ENCODE peak calls at places on chromosomes 3 and 15, in nine cellular contexts. E is heart left ventricle; Q is vagina; R is tibial nerve; X is gastrocnemius medialis; L is CD8-positive, alpha-beta T cell; U is tibial artery; M is CD4-positive, alpha-beta memory T cell; V is ovary. A is an unnamed sample. For H3K4me1, the result is how much of the 10 kb centered on the place peaks cover.

GRCh38 chr15:81118361-81118760 is 15.7 kb upstream of the CFAP161 start:
- DNase-seq in E (no peak), Q (no peak), R (no peak), X (no peak), L (no peak), U (no peak), M (no peak), V (no peak), A (no peak)

GRCh38 chr3:13656584-13657301 is 107.8 kb downstream of the FBLN2 start:
- DNase-seq in E (no peak), Q (no peak), R (no peak), X (no peak), L (no peak), U (no peak), M (no peak), V (no peak), A (no peak)

GRCh38 chr15:77531191-77532000 is 101.3 kb downstream of the LINGO1 start:
- DNase-seq in E (peak), Q (no peak), R (no peak), X (no peak), L (no peak), U (peak), M (no peak), V (peak), A (no peak)

GRCh38 chr3:20326537-20326936 is 140.5 kb upstream of the SGO1 start:
- DNase-seq in E (no peak), Q (no peak), R (no peak), X (no peak), L (no peak), U (no peak), M (no peak), V (no peak), A (no peak)

GRCh38 chr3:52563984-52564383 is 27.6 kb downstream of the UQCC5 start:
- DNase-seq in E (no peak), Q (no peak), R (no peak), X (no peak), L (no peak), U (no peak), M (no peak), V (no peak), A (no peak)

GRCh38 chr3:187989458-187990153 is 164.4 kb upstream of the LPP start:
- DNase-seq in E (no peak), Q (no peak), R (no peak), X (no peak), L (no peak), U (no peak), M (no peak), V (no peak), A (no peak)

GRCh38 chr3:110376119-110376518 is 695.5 kb upstream of the NECTIN3 start:
- DNase-seq in E (no peak), Q (no peak), R (no peak), X (no peak), L (no peak), U (no peak), M (no peak), V (no peak), A (no peak)

GRCh38 chr3:117303446-117303845 is 593.9 kb downstream of the TUSC7 start:
- DNase-seq in E (no peak), Q (no peak), R (no peak), X (no peak), L (no peak), U (no peak), M (no peak), V (no peak), A (no peak)

GRCh38 chr3:11944052-11944673 is 60.0 kb upstream of the SYN2 start:
- DNase-seq in E (no peak), Q (no peak), R (no peak), X (no peak), L (no peak), U (no peak), M (no peak), V (no peak), A (no peak)

GRCh38 chr15:53833134-53833624 is 73.7 kb upstream of the WDR72 start:
- DNase-seq in E (no peak), Q (no peak), R (no peak), X (no peak), L (no peak), U (peak), M (no peak), V (no peak), A (no peak)

GRCh38 chr3:71511037-71511436 is 72.5 kb downstream of the FOXP1 start:
- DNase-seq in E (no peak), Q (no peak), R (no peak), X (no peak), L (no peak), U (no peak), M (no peak), V (no peak), A (no peak)

GRCh38 chr3:52633786-52634185 is 51.9 kb downstream of the PBRM1 start:
- DNase-seq in E (no peak), Q (no peak), R (no peak), X (no peak), L (no peak), U (no peak), M (no peak), V (no peak), A (no peak)

GRCh38 chr3:152307829-152308474 is 39.2 kb downstream of the MBNL1 start:
- DNase-seq in E (no peak), Q (no peak), R (no peak), X (no peak), L (no peak), U (no peak), M (no peak), V (no peak), A (no peak)

GRCh38 chr3:156533205-156533604 is 21.7 kb downstream of the SSR3 start:
- DNase-seq in E (no peak), Q (no peak), R (no peak), X (peak), L (no peak), U (no peak), M (no peak), V (no peak), A (no peak)

GRCh38 chr3:525415-525814 is 328.9 kb downstream of the CHL1 start:
- DNase-seq in E (no peak), Q (no peak), R (no peak), X (no peak), L (no peak), U (no peak), M (no peak), V (no peak), A (no peak)

GRCh38 chr3:124621498-124621897 is 108.8 kb upstream of the UMPS start:
- DNase-seq in E (no peak), Q (no peak), R (no peak), X (no peak), L (no peak), U (no peak), M (no peak), V (no peak), A (no peak)

GRCh38 chr3:16240229-16241023 is 24.3 kb downstream of the DPH3 start:
- DNase-seq in E (no peak), Q (no peak), R (no peak), X (no peak), L (no peak), U (no peak), M (no peak), V (no peak), A (no peak)

GRCh38 chr15:51077565-51078153 is 17.0 kb downstream of the TNFAIP8L3 start:
- DNase-seq in E (peak), Q (no peak), R (peak), X (peak), L (peak), U (peak), M (peak), V (peak), A (peak)

GRCh38 chr15:67063689-67064606 is 1.5 kb upstream of the SMAD3 start:
- DNase-seq in E (peak), Q (no peak), R (no peak), X (peak), L (no peak), U (no peak), M (no peak), V (peak), A (no peak)

GRCh38 chr3:196399485-196399945 is 32.7 kb downstream of the UBXN7 start:
- DNase-seq in E (no peak), Q (no peak), R (no peak), X (no peak), L (no peak), U (no peak), M (no peak), V (no peak), A (no peak)

GRCh38 chr3:48655063-48655462 is 7.6 kb downstream of the CELSR3 start:
- DNase-seq in E (no peak), Q (no peak), R (no peak), X (no peak), L (no peak), U (no peak), M (no peak), V (no peak), A (no peak)

GRCh38 chr3:106518516-106518915 is 649.7 kb upstream of the CBLB start:
- DNase-seq in E (no peak), Q (no peak), R (no peak), X (no peak), L (no peak), U (no peak), M (no peak), V (no peak), A (no peak)

GRCh38 chr15:71115567-71116351 is 488 bp downstream of the THSD4 start:
- DNase-seq in E (peak), Q (no peak), R (no peak), X (peak), L (no peak), U (peak), M (no peak), V (no peak), A (peak)

GRCh38 chr3:196159952-196160804 is 51.0 kb downstream of the ZDHHC19 start:
- DNase-seq in E (no peak), Q (no peak), R (no peak), X (no peak), L (peak), U (peak), M (no peak), V (no peak), A (no peak)

GRCh38 chr3:32469151-32469874 is 33.3 kb downstream of the CMTM6 start:
- DNase-seq in E (no peak), Q (no peak), R (peak), X (no peak), L (no peak), U (no peak), M (no peak), V (no peak), A (no peak)

GRCh38 chr3:72375237-72376154 is 472.7 kb downstream of the SHQ1 start:
- DNase-seq in E (no peak), Q (no peak), R (no peak), X (no peak), L (no peak), U (no peak), M (peak), V (no peak), A (no peak)

GRCh38 chr3:106251160-106251892 is 382.5 kb upstream of the CBLB start:
- DNase-seq in E (no peak), Q (no peak), R (no peak), X (no peak), L (no peak), U (no peak), M (no peak), V (no peak), A (no peak)

GRCh38 chr15:30904812-30905211 is 1.1 kb downstream of the FAN1 start:
- DNase-seq in E (no peak), Q (no peak), R (no peak), X (no peak), L (no peak), U (no peak), M (no peak), V (no peak), A (no peak)

GRCh38 chr3:43260412-43260811 is 25.9 kb upstream of the SNRK start:
- DNase-seq in E (no peak), Q (no peak), R (no peak), X (no peak), L (no peak), U (no peak), M (no peak), V (no peak), A (no peak)

GRCh38 chr3:112744068-112744467 is 102.6 kb downstream of the CD200R1L start:
- DNase-seq in E (no peak), Q (no peak), R (no peak), X (no peak), L (no peak), U (no peak), M (no peak), V (no peak), A (no peak)

GRCh38 chr15:51312132-51312531 is 26.3 kb downstream of the CYP19A1 start:
- DNase-seq in E (no peak), Q (no peak), R (no peak), X (no peak), L (no peak), U (no peak), M (no peak), V (no peak), A (no peak)

GRCh38 chr15:68658641-68659358 is 80.0 kb downstream of the CORO2B start:
- DNase-seq in E (no peak), Q (peak), R (no peak), X (no peak), L (no peak), U (no peak), M (no peak), V (no peak), A (peak)

GRCh38 chr15:67762610-67763368 is 62.5 kb upstream of the SKOR1 start:
- DNase-seq in E (no peak), Q (no peak), R (no peak), X (no peak), L (peak), U (no peak), M (peak), V (no peak), A (no peak)

GRCh38 chr15:89416339-89417183 is 79.8 kb downstream of the RHCG start:
- DNase-seq in E (no peak), Q (no peak), R (no peak), X (peak), L (peak), U (no peak), M (peak), V (no peak), A (no peak)

GRCh38 chr3:194936659-194937058 is 251.0 kb downstream of the FAM43A start:
- DNase-seq in E (no peak), Q (no peak), R (no peak), X (no peak), L (no peak), U (no peak), M (no peak), V (no peak), A (no peak)

GRCh38 chr3:185825379-185825638 is 467 bp upstream of the IGF2BP2 start:
- DNase-seq in E (no peak), Q (no peak), R (no peak), X (no peak), L (no peak), U (no peak), M (no peak), V (no peak), A (no peak)

GRCh38 chr3:178671261-178672191 is 135.3 kb downstream of the KCNMB2 start:
- DNase-seq in E (no peak), Q (no peak), R (no peak), X (no peak), L (no peak), U (no peak), M (no peak), V (no peak), A (no peak)

GRCh38 chr15:99172989-99173388 is 68.1 kb downstream of the SYNM start:
- DNase-seq in E (no peak), Q (no peak), R (no peak), X (no peak), L (no peak), U (no peak), M (no peak), V (no peak), A (no peak)
- H3K4me1 ChIP-seq in E (under half), Q (under half), R (under half), X (half or more), L (under half), U (half or more), M (under half), V (under half), A (under half)

GRCh38 chr3:148708409-148708808 is 10.7 kb downstream of the AGTR1 start:
- DNase-seq in E (no peak), Q (no peak), R (no peak), X (no peak), L (no peak), U (no peak), M (no peak), V (no peak), A (no peak)

GRCh38 chr3:148709560-148710253 is 12.0 kb downstream of the AGTR1 start:
- DNase-seq in E (no peak), Q (no peak), R (no peak), X (no peak), L (no peak), U (no peak), M (no peak), V (no peak), A (no peak)

GRCh38 chr3:148707596-148708386 is 10.1 kb downstream of the AGTR1 start:
- DNase-seq in E (no peak), Q (no peak), R (no peak), X (no peak), L (no peak), U (no peak), M (no peak), V (no peak), A (no peak)

GRCh38 chr3:148710665-148711064 is 13.0 kb downstream of the AGTR1 start:
- DNase-seq in E (no peak), Q (no peak), R (no peak), X (no peak), L (no peak), U (no peak), M (no peak), V (no peak), A (no peak)

DNA sequence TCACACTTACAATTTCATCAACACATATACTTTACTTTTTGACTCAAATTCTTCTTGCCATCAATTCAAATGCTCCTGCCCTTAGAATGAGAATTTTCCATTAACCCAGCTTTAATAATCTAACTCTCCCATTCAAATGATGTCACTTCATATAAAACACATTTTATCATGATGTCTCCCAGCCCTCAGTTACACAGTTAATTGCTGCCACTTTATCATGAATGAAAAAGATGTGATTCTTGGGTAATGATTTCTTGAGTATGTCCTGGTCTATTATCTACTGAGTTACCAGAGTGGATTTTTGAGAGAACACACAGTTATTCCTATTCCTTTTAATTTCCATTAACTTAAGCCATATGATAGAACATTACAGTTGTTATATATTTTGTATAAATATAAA is 7.6 kb downstream of the AGTR1 start:
- DNase-seq in E (no peak), Q (no peak), R (no peak), X (no peak), L (no peak), U (no peak), M (no peak), V (no peak), A (no peak)
- H3K4me3 ChIP-seq in E (no peak), Q (no peak), R (no peak), X (no peak), L (no peak), U (no peak), M (no peak), V (no peak), A (no peak)

GRCh38 chr3:61634678-61635077 is 73.3 kb downstream of the PTPRG start:
- DNase-seq in E (no peak), Q (no peak), R (no peak), X (no peak), L (no peak), U (no peak), M (no peak), V (no peak), A (no peak)
- H3K4me1 ChIP-seq in E (under half), Q (under half), R (under half), X (under half), L (under half), U (under half), M (under half), V (under half), A (under half)

GRCh38 chr15:79919749-79920511 is 23.1 kb upstream of the MTHFS start:
- DNase-seq in E (no peak), Q (no peak), R (no peak), X (no peak), L (no peak), U (no peak), M (no peak), V (no peak), A (no peak)
- H3K4me3 ChIP-seq in E (no peak), Q (no peak), R (no peak), X (no peak), L (no peak), U (no peak), M (no peak), V (no peak), A (no peak)

GRCh38 chr15:70088887-70089691 is 8.6 kb downstream of the TLE3 start:
- DNase-seq in E (peak), Q (no peak), R (no peak), X (peak), L (no peak), U (no peak), M (no peak), V (no peak), A (no peak)
- H3K4me1 ChIP-seq in E (half or more), Q (half or more), R (half or more), X (under half), L (half or more), U (half or more), M (half or more), V (under half), A (under half)

DNA sequence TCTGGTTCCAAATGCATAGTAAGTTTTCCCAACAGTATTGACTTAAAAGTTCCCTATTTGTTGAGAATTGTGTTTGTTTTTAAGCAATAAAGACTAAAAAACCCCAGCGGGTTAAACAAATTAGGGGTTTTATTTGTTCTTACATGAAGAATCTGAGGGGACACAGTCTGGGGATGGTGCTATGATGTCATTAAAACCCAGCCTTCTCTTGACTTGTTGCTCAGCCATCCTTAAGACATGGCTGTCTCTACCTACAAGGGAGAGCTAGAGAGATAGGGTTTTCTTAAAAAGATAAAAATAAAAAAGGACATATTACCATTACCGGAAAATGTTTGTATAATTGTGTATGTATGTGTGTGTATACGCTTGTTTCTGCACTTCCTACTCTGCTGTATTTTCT is 11.7 kb upstream of the ARL14 start:
- DNase-seq in E (no peak), Q (no peak), R (no peak), X (no peak), L (no peak), U (no peak), M (no peak), V (no peak), A (no peak)
- H3K4me3 ChIP-seq in E (no peak), Q (no peak), R (no peak), X (no peak), L (no peak), U (no peak), M (no peak), V (no peak), A (no peak)

GRCh38 chr3:49721165-49721860 is 1.8 kb upstream of the AMIGO3 start:
- DNase-seq in E (no peak), Q (peak), R (no peak), X (no peak), L (no peak), U (peak), M (no peak), V (no peak), A (peak)

GRCh38 chr3:49721861-49722781 is 1.6 kb downstream of the GMPPB start:
- DNase-seq in E (no peak), Q (peak), R (peak), X (peak), L (no peak), U (peak), M (no peak), V (no peak), A (no peak)

GRCh38 chr3:49723631-49724551 is at the start of gene GMPPB:
- DNase-seq in E (peak), Q (peak), R (peak), X (peak), L (peak), U (peak), M (peak), V (peak), A (peak)

GRCh38 chr3:49723301-49723630 is 485 bp downstream of the GMPPB start:
- DNase-seq in E (peak), Q (peak), R (peak), X (peak), L (peak), U (peak), M (peak), V (peak), A (peak)

DNA sequence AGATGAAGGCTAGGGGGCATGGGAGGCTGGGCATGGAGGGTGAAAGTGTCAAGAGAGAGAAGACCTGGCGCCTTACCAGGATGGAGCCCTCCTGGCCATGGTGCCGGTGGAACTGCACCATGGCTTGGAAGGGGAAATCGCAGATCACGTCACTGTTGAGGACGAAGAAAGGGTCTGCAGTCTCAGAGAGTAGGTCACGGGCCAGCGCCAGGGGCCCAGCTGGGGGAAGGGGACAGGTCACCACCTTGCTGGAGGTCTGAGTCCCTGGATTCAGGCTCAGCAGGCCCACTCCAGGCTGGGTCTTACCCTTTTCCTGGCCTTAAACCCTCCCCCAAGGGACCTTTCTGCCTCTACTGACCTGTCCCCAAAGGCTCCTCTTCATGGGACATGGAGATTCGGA is 855 bp downstream of the GMPPB start:
- DNase-seq in E (no peak), Q (no peak), R (peak), X (no peak), L (no peak), U (peak), M (no peak), V (no peak), A (peak)
- H3K4me1 ChIP-seq in E (under half), Q (under half), R (half or more), X (under half), L (under half), U (under half), M (under half), V (under half), A (under half)

A was measured in breast epithelium.